ENCODE peak calls at places on chromosomes 6 and 20, in seven cellular contexts. B is GM04503, X is heart left ventricle, H is NCI-H1092 treated with DMSO at 0.1 percent for 48 hours, E is NCI-H1417, D is esophagus squamous epithelium, F is T-helper 1 cell. U is an unnamed sample.

GRCh38 chr6:67248077-67248476 is 1387.0 kb upstream of the ADGRB3 start:
- DNase-seq in B (no peak), X (no peak), H (no peak), E (no peak), D (no peak), F (no peak), U (no peak)

GRCh38 chr20:19890358-19891117 is 126.6 kb upstream of the NAA20 start:
- DNase-seq in B (no peak), X (no peak), H (peak), E (peak), D (no peak), F (no peak), U (no peak)

GRCh38 chr20:59007758-59008511 is 881 bp upstream of the CTSZ start:
- DNase-seq in B (no peak), X (peak), H (no peak), E (no peak), D (peak), F (no peak), U (no peak)

GRCh38 chr6:41503841-41504525 is 42.2 kb upstream of the FOXP4 start:
- DNase-seq in B (no peak), X (no peak), H (peak), E (peak), D (no peak), F (no peak), U (no peak)

GRCh38 chr20:10090588-10091166 is 55.9 kb downstream of the ANKEF1 start:
- DNase-seq in B (no peak), X (peak), H (peak), E (peak), D (no peak), F (no peak), U (no peak)

GRCh38 chr20:62065669-62066338 is at the start of gene TAF4:
- DNase-seq in B (no peak), X (peak), H (peak), E (peak), D (no peak), F (peak), U (peak)

GRCh38 chr6:87155920-87156600 is 695 bp downstream of the ZNF292 start:
- DNase-seq in B (peak), X (peak), H (peak), E (peak), D (no peak), F (peak), U (no peak)

GRCh38 chr6:127120109-127120786 is 1.8 kb downstream of the RSPO3 start:
- DNase-seq in B (no peak), X (no peak), H (peak), E (peak), D (no peak), F (no peak), U (no peak)

GRCh38 chr6:31907158-31907813 is 5.4 kb upstream of the ZBTB12 start:
- DNase-seq in B (peak), X (no peak), H (no peak), E (no peak), D (no peak), F (no peak), U (no peak)

GRCh38 chr6:53984163-53984562 is 127.1 kb upstream of the MLIP start:
- DNase-seq in B (peak), X (no peak), H (no peak), E (no peak), D (no peak), F (no peak), U (no peak)

GRCh38 chr6:138240476-138241245 is 22.4 kb upstream of the PBOV1 start:
- DNase-seq in B (no peak), X (no peak), H (no peak), E (peak), D (no peak), F (no peak), U (no peak)

GRCh38 chr6:107216197-107216933 is 101.0 kb upstream of the BEND3 start:
- DNase-seq in B (no peak), X (no peak), H (no peak), E (no peak), D (no peak), F (no peak), U (no peak)

GRCh38 chr20:61853073-61854005 is 212.3 kb downstream of the TAF4 start:
- DNase-seq in B (no peak), X (no peak), H (no peak), E (no peak), D (no peak), F (no peak), U (no peak)

GRCh38 chr6:112781236-112781635 is 434.1 kb downstream of the RFPL4B start:
- DNase-seq in B (no peak), X (no peak), H (no peak), E (peak), D (no peak), F (no peak), U (no peak)